ENCODE peak calls at places on chromosome 13, in eight cellular contexts. B is kidney epithelial cell, M is A172, E is Peyer's patch, N is RPMI8226, O is GF-D8, S is SK-MEL-5, U is bronchial epithelial cell. G is an unnamed sample.

GRCh38 chr13:106599875-106600797 is 32.2 kb upstream of the ARGLU1 start:
- DNase-seq in B (no peak), M (peak; percentile 66), E (no peak), N (peak; percentile 23), O (no peak), S (no peak), U (no peak), G (no peak)

GRCh38 chr13:112056284-112056727 is 10.6 kb upstream of the SOX1 start:
- DNase-seq in B (no peak), M (no peak), E (no peak), N (no peak), O (no peak), S (no peak), U (no peak), G (no peak)

GRCh38 chr13:75656590-75656989 is 20.5 kb downstream of the LMO7 start:
- DNase-seq in B (no peak), M (peak; percentile 56), E (no peak), N (no peak), O (no peak), S (no peak), U (peak; percentile 25), G (no peak)

GRCh38 chr13:85099245-85099644 is 700.0 kb downstream of the SLITRK6 start:
- DNase-seq in B (no peak), M (no peak), E (no peak), N (no peak), O (no peak), S (no peak), U (no peak), G (no peak)

GRCh38 chr13:44300895-44301638 is 72.6 kb upstream of the SERP2 start:
- DNase-seq in B (peak; percentile 93), M (peak; percentile 88), E (no peak), N (no peak), O (no peak), S (no peak), U (peak; percentile 95), G (no peak)

GRCh38 chr13:95607363-95607762 is 37.1 kb downstream of the DZIP1 start:
- DNase-seq in B (peak; percentile 54), M (peak; percentile 73), E (no peak), N (peak; percentile 13), O (no peak), S (no peak), U (peak; percentile 92), G (no peak)

GRCh38 chr13:110811008-110811720 is 97.7 kb downstream of the ING1 start:
- DNase-seq in B (no peak), M (no peak), E (no peak), N (no peak), O (no peak), S (no peak), U (no peak), G (no peak)

GRCh38 chr13:89076622-89077021 is 1405.5 kb downstream of the SLITRK5 start:
- DNase-seq in B (no peak), M (no peak), E (no peak), N (no peak), O (no peak), S (no peak), U (no peak), G (no peak)

GRCh38 chr13:97849305-97849704 is 104.2 kb upstream of the IPO5 start:
- DNase-seq in B (no peak), M (peak; percentile 38), E (no peak), N (peak; percentile 63), O (no peak), S (peak; percentile 56), U (peak; percentile 55), G (no peak)

GRCh38 chr13:27860743-27861142 is 59.1 kb upstream of the PDX1 start:
- DNase-seq in B (no peak), M (no peak), E (no peak), N (no peak), O (no peak), S (no peak), U (no peak), G (no peak)

GRCh38 chr13:81957121-81957520 is 1616.2 kb upstream of the SPRY2 start:
- DNase-seq in B (no peak), M (no peak), E (no peak), N (no peak), O (no peak), S (peak; percentile 51), U (no peak), G (no peak)

GRCh38 chr13:21619633-21620220 is 15.8 kb upstream of the MICU2 start:
- DNase-seq in B (no peak), M (no peak), E (no peak), N (no peak), O (no peak), S (no peak), U (no peak), G (no peak)

GRCh38 chr13:89066868-89067466 is 1395.8 kb downstream of the SLITRK5 start:
- DNase-seq in B (peak; percentile 14), M (peak; percentile 56), E (no peak), N (peak; percentile 32), O (no peak), S (peak; percentile 80), U (peak; percentile 70), G (peak; percentile 25)

GRCh38 chr13:46176756-46177155 is 5.2 kb downstream of the LCP1 start:
- DNase-seq in B (no peak), M (no peak), E (peak; percentile 67), N (peak; percentile 42), O (peak; percentile 99), S (no peak), U (no peak), G (no peak)

GRCh38 chr13:98066636-98067035 is 76.3 kb upstream of the FARP1 start:
- DNase-seq in B (no peak), M (no peak), E (no peak), N (no peak), O (no peak), S (no peak), U (no peak), G (no peak)

GRCh38 chr13:77177646-77178045 is 149.2 kb downstream of the MYCBP2 start:
- DNase-seq in B (no peak), M (no peak), E (no peak), N (no peak), O (no peak), S (no peak), U (no peak), G (no peak)

GRCh38 chr13:76934671-76935070 is 13.6 kb upstream of the ACOD1 start:
- DNase-seq in B (no peak), M (no peak), E (no peak), N (no peak), O (no peak), S (no peak), U (no peak), G (no peak)

GRCh38 chr13:45705936-45706335 is 3.8 kb downstream of the CBY2 start:
- DNase-seq in B (no peak), M (no peak), E (no peak), N (peak; percentile 46), O (no peak), S (no peak), U (peak; percentile 11), G (no peak)

GRCh38 chr13:89609318-89609717 is 1738.2 kb upstream of the MIR17HG start:
- DNase-seq in B (no peak), M (no peak), E (no peak), N (no peak), O (no peak), S (no peak), U (no peak), G (no peak)

GRCh38 chr13:110455444-110455843 is 106.1 kb downstream of the RAB20 start:
- DNase-seq in B (no peak), M (no peak), E (no peak), N (no peak), O (no peak), S (no peak), U (no peak), G (no peak)

GRCh38 chr13:100274942-100275506 is 186.1 kb downstream of the PCCA start:
- DNase-seq in B (peak; percentile 14), M (no peak), E (no peak), N (no peak), O (no peak), S (no peak), U (no peak), G (no peak)

GRCh38 chr13:62278271-62278670 is 862.6 kb upstream of the PCDH20 start:
- DNase-seq in B (no peak), M (no peak), E (no peak), N (no peak), O (no peak), S (peak; percentile 19), U (no peak), G (no peak)

GRCh38 chr13:48976677-48977625 is 1.2 kb downstream of the FNDC3A start:
- DNase-seq in B (peak; percentile 31), M (peak; percentile 54), E (no peak), N (no peak), O (peak; percentile 38), S (no peak), U (peak; percentile 55), G (peak; percentile 83)

GRCh38 chr13:113978741-113979481 is 5.0 kb upstream of the C13orf46 start:
- DNase-seq in B (no peak), M (no peak), E (peak; percentile 46), N (no peak), O (no peak), S (no peak), U (no peak), G (no peak)

GRCh38 chr13:56713656-56714055 is 427.1 kb upstream of the PRR20A start:
- DNase-seq in B (no peak), M (no peak), E (no peak), N (no peak), O (no peak), S (no peak), U (no peak), G (no peak)